ENCODE peak calls at places on chromosome 4, in ten cellular contexts. P, X, O, H, B, C, D, S, K and Z are unnamed samples.

GRCh38 chr4:28062562-28062961 is 1201.9 kb downstream of the STIM2 start:
- DNase-seq in X (no peak), O (no peak), S (no peak), P (no peak), D (no peak), C (no peak), B (no peak), K (no peak), H (no peak), Z (no peak)

GRCh38 chr4:106238819-106239420 is 77.1 kb downstream of the TBCK start:
- DNase-seq in S (peak; percentile 37), X (peak; percentile 7), K (peak; percentile 49), O (no peak), B (peak; percentile 54), C (no peak), D (no peak), H (peak; percentile 1), P (peak; percentile 68), Z (no peak)

GRCh38 chr4:130233377-130234047 is 1137.6 kb downstream of the C4orf33 start:
- DNase-seq in D (no peak), X (no peak), O (no peak), B (peak; percentile 66), P (peak; percentile 3), H (no peak), C (no peak), K (peak; percentile 19), S (peak; percentile 3), Z (no peak)

GRCh38 chr4:177442623-177443155 is 452 bp upstream of the AGA start:
- DNase-seq in S (no peak), B (no peak), P (peak; percentile 1), K (no peak), D (no peak), C (no peak), O (peak; percentile 18), X (no peak), H (peak; percentile 41), Z (no peak)

GRCh38 chr4:69601065-69601464 is 38.4 kb downstream of the UGT2A2 start:
- DNase-seq in B (no peak), P (no peak), H (no peak), X (no peak), S (no peak), D (no peak), O (no peak), C (no peak), K (no peak), Z (no peak)

GRCh38 chr4:84050014-84050413 is 449.1 kb downstream of the NKX6-1 start:
- DNase-seq in O (no peak), H (no peak), B (peak; percentile 0), C (no peak), D (peak; percentile 25), K (no peak), P (no peak), X (no peak), S (no peak), Z (no peak)

GRCh38 chr4:61886180-61886579 is 686.1 kb downstream of the ADGRL3 start:
- DNase-seq in O (no peak), X (no peak), P (no peak), C (no peak), B (no peak), H (no peak), K (no peak), S (no peak), D (no peak), Z (no peak)

GRCh38 chr4:108533876-108534275 is 86.5 kb upstream of the RPL34 start:
- DNase-seq in X (no peak), P (no peak), B (no peak), S (no peak), O (no peak), C (no peak), D (no peak), K (no peak), H (no peak), Z (no peak)

GRCh38 chr4:41236508-41236907 is 20.2 kb upstream of the UCHL1 start:
- DNase-seq in C (no peak), D (no peak), B (no peak), K (no peak), H (no peak), P (no peak), O (no peak), X (no peak), S (no peak), Z (no peak)

GRCh38 chr4:26701786-26702227 is 117.9 kb downstream of the TBC1D19 start:
- DNase-seq in S (peak; percentile 4), H (no peak), C (no peak), P (no peak), X (no peak), O (no peak), B (peak; percentile 27), D (no peak), K (no peak), Z (no peak)

GRCh38 chr4:71872767-71873422 is 89.0 kb upstream of the GC start:
- DNase-seq in C (no peak), B (no peak), O (no peak), H (no peak), K (no peak), D (no peak), P (peak; percentile 61), S (no peak), X (no peak), Z (no peak)

GRCh38 chr4:65671402-65671801 is 1.1 kb upstream of the EPHA5 start:
- DNase-seq in H (no peak), C (no peak), S (no peak), K (no peak), D (no peak), P (no peak), B (no peak), O (no peak), X (no peak), Z (no peak)

GRCh38 chr4:19304028-19304427 is 947.7 kb upstream of the SLIT2 start:
- DNase-seq in B (no peak), O (no peak), D (no peak), C (no peak), P (no peak), S (peak; percentile 17), X (no peak), K (no peak), H (no peak), Z (no peak)

GRCh38 chr4:4801013-4801412 is 58.5 kb upstream of the MSX1 start:
- DNase-seq in K (peak; percentile 47), X (peak; percentile 28), S (peak; percentile 50), B (peak; percentile 46), C (no peak), O (no peak), D (no peak), H (no peak), P (no peak), Z (no peak)

GRCh38 chr4:1767770-1768366 is 25.2 kb upstream of the FGFR3 start:
- DNase-seq in S (no peak), P (peak; percentile 71), C (no peak), B (peak; percentile 27), H (peak; percentile 9), X (no peak), O (no peak), D (peak; percentile 14), K (peak; percentile 22), Z (no peak)

GRCh38 chr4:117134386-117134785 is 49.0 kb upstream of the TRAM1L1 start:
- DNase-seq in O (no peak), B (peak; percentile 8), K (peak; percentile 91), P (peak; percentile 83), D (peak; percentile 47), X (no peak), S (peak; percentile 16), C (peak; percentile 19), H (peak; percentile 0), Z (no peak)

GRCh38 chr4:2832309-2832980 is 11.2 kb upstream of the ADD1 start:
- DNase-seq in D (no peak), X (no peak), P (no peak), H (no peak), O (no peak), K (no peak), S (no peak), B (no peak), C (no peak), Z (no peak)

GRCh38 chr4:17232575-17233253 is 279.2 kb downstream of the QDPR start:
- DNase-seq in H (no peak), B (peak; percentile 60), C (peak; percentile 11), O (no peak), P (peak; percentile 48), X (peak; percentile 35), S (peak; percentile 77), D (no peak), K (peak; percentile 71), Z (no peak)

GRCh38 chr4:171629737-171630136 is 183.5 kb upstream of the GALNTL6 start:
- DNase-seq in K (no peak), S (no peak), B (no peak), C (no peak), H (no peak), P (no peak), O (no peak), D (no peak), X (no peak), Z (no peak)

GRCh38 chr4:88522702-88523324 is 763 bp downstream of the PYURF start:
- DNase-seq in K (peak; percentile 46), S (no peak), H (peak; percentile 9), X (no peak), C (no peak), O (peak; percentile 24), D (no peak), B (peak; percentile 49), P (peak; percentile 21), Z (peak; percentile 14)

GRCh38 chr4:101232074-101232776 is 115.1 kb downstream of the PPP3CA start:
- DNase-seq in B (peak; percentile 83), K (peak; percentile 77), P (peak; percentile 73), H (no peak), D (no peak), S (peak; percentile 67), C (no peak), O (no peak), X (no peak), Z (no peak)

GRCh38 chr4:122012735-122013134 is 60.9 kb upstream of the TRPC3 start:
- DNase-seq in B (peak; percentile 41), X (peak; percentile 11), C (no peak), S (no peak), P (no peak), O (no peak), K (no peak), H (no peak), D (no peak), Z (no peak)

GRCh38 chr4:68416591-68416990 is 30.7 kb upstream of the TMPRSS11E start:
- DNase-seq in B (no peak), H (no peak), P (no peak), K (no peak), C (no peak), D (no peak), S (no peak), O (no peak), X (no peak), Z (no peak)

GRCh38 chr4:12359420-12359819 is 930.7 kb upstream of the HS3ST1 start:
- DNase-seq in C (no peak), B (no peak), O (no peak), X (no peak), H (no peak), K (no peak), D (no peak), S (no peak), P (no peak), Z (no peak)

GRCh38 chr4:11518754-11519153 is 90.1 kb upstream of the HS3ST1 start:
- DNase-seq in H (no peak), C (no peak), S (no peak), K (no peak), P (no peak), D (no peak), X (no peak), B (no peak), O (no peak), Z (no peak)

GRCh38 chr4:8086751-8087445 is 71.7 kb downstream of the ABLIM2 start:
- DNase-seq in S (no peak), K (no peak), X (no peak), H (peak; percentile 13), O (no peak), B (no peak), D (no peak), C (no peak), P (no peak), Z (no peak)

GRCh38 chr4:138178566-138178965 is 63.6 kb downstream of the SLC7A11 start:
- DNase-seq in K (peak; percentile 40), P (no peak), D (no peak), C (no peak), O (no peak), H (no peak), S (no peak), B (peak; percentile 20), X (no peak), Z (no peak)

GRCh38 chr4:147596976-147597375 is 20.2 kb upstream of the TMEM184C start:
- DNase-seq in O (no peak), H (no peak), C (no peak), D (no peak), B (peak; percentile 92), X (peak; percentile 49), S (peak; percentile 82), P (peak; percentile 72), K (peak; percentile 85), Z (no peak)